ENCODE peak calls at places on chromosomes 6 and 20, in ten cellular contexts. One of them, this sample, is unnamed.

GRCh38 chr6:72672906-72673305 is 51.0 kb downstream of the KCNQ5 start:
- DNase-seq in upper lobe of left lung: no peak
- DNase-seq in GM13976: no peak
- DNase-seq in A549: no peak
- DNase-seq in GM13977: no peak
- DNase-seq in Calu3: no peak
- DNase-seq in mesothelial cell of epicardium: no peak
- DNase-seq in mucosa of descending colon: no peak
- DNase-seq in WTC11: no peak
- DNase-seq in CD8-positive, alpha-beta T cell: no peak
- DNase-seq in this sample: no peak

GRCh38 chr20:48298851-48299484 is 513.7 kb upstream of the SULF2 start:
- DNase-seq in upper lobe of left lung: no peak
- DNase-seq in GM13976: no peak
- DNase-seq in A549: peak; percentile 76
- DNase-seq in GM13977: no peak
- DNase-seq in Calu3: peak; percentile 89
- DNase-seq in mesothelial cell of epicardium: peak; percentile 62
- DNase-seq in mucosa of descending colon: peak; percentile 29
- DNase-seq in WTC11: no peak
- DNase-seq in CD8-positive, alpha-beta T cell: no peak
- DNase-seq in this sample: no peak

GRCh38 chr20:47782920-47783552 is 2.2 kb downstream of the SULF2 start:
- DNase-seq in upper lobe of left lung: no peak
- DNase-seq in GM13976: no peak
- DNase-seq in A549: peak; percentile 14
- DNase-seq in GM13977: peak; percentile 39
- DNase-seq in Calu3: no peak
- DNase-seq in mesothelial cell of epicardium: no peak
- DNase-seq in mucosa of descending colon: no peak
- DNase-seq in WTC11: no peak
- DNase-seq in CD8-positive, alpha-beta T cell: no peak
- DNase-seq in this sample: no peak

GRCh38 chr20:54746796-54747195 is 271.4 kb downstream of the DOK5 start:
- DNase-seq in upper lobe of left lung: no peak
- DNase-seq in GM13976: no peak
- DNase-seq in A549: no peak
- DNase-seq in GM13977: no peak
- DNase-seq in Calu3: no peak
- DNase-seq in mesothelial cell of epicardium: no peak
- DNase-seq in mucosa of descending colon: no peak
- DNase-seq in WTC11: no peak
- DNase-seq in CD8-positive, alpha-beta T cell: no peak
- DNase-seq in this sample: no peak

GRCh38 chr6:135271626-135272025 is 90.5 kb downstream of the MYB start:
- DNase-seq in upper lobe of left lung: no peak
- DNase-seq in GM13976: no peak
- DNase-seq in A549: no peak
- DNase-seq in GM13977: no peak
- DNase-seq in Calu3: no peak
- DNase-seq in mesothelial cell of epicardium: no peak
- DNase-seq in mucosa of descending colon: no peak
- DNase-seq in WTC11: no peak
- DNase-seq in CD8-positive, alpha-beta T cell: no peak
- DNase-seq in this sample: no peak

GRCh38 chr20:46810442-46811327 is 84.0 kb upstream of the EYA2 start:
- DNase-seq in upper lobe of left lung: no peak
- DNase-seq in GM13976: no peak
- DNase-seq in A549: no peak
- DNase-seq in GM13977: no peak
- DNase-seq in Calu3: no peak
- DNase-seq in mesothelial cell of epicardium: no peak
- DNase-seq in mucosa of descending colon: no peak
- DNase-seq in WTC11: no peak
- DNase-seq in CD8-positive, alpha-beta T cell: no peak
- DNase-seq in this sample: no peak

GRCh38 chr20:35575958-35576357 is 34.1 kb downstream of the ERGIC3 start:
- DNase-seq in upper lobe of left lung: no peak
- DNase-seq in GM13976: no peak
- DNase-seq in A549: no peak
- DNase-seq in GM13977: no peak
- DNase-seq in Calu3: peak; percentile 87
- DNase-seq in mesothelial cell of epicardium: no peak
- DNase-seq in mucosa of descending colon: peak; percentile 97
- DNase-seq in WTC11: no peak
- DNase-seq in CD8-positive, alpha-beta T cell: no peak
- DNase-seq in this sample: no peak

GRCh38 chr6:157305676-157306653 is 17.4 kb downstream of the TMEM242 start:
- DNase-seq in upper lobe of left lung: no peak
- DNase-seq in GM13976: no peak
- DNase-seq in A549: no peak
- DNase-seq in GM13977: no peak
- DNase-seq in Calu3: no peak
- DNase-seq in mesothelial cell of epicardium: no peak
- DNase-seq in mucosa of descending colon: no peak
- DNase-seq in WTC11: no peak
- DNase-seq in CD8-positive, alpha-beta T cell: no peak
- DNase-seq in this sample: no peak

DNA sequence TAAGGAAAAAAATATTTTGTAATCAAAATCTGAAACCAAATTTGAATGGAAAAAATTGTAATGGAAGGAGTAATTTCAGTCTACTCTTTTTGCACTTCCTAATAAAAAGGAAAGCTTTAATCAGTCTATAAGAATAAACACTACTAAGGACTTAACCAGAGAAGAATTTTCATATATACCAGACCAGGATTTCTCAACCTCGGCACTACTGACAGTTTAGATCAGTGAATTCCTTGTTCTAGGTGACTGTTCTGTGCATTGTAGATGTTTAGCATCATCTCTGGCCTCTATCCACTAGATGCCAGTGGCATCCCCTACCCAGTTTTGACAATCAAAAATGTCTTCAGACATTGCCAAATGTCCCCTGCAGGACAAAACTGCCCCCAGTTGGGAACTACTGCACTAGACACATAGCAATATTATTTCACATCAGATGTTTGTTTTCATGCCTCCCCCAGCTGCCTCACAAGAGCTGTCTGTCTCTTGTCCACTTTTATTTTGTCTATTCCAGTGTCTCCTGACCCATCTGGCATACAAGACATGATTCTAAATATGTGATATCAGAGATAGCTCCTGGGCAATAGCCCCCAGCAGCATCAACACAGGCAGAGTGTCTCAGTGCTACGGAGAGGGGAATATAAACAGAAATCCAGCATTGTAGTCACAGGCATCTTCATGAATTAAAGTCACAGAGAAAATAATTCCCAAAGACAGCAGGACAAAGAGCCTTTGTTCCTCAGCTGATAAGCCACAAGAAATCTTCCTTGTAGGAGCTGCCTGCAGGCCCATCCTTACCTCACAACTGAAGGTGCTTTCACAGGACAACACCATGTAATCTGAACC is 27.0 kb downstream of the DNAAF9 start:
- DNase-seq in upper lobe of left lung: no peak
- DNase-seq in GM13976: no peak
- DNase-seq in A549: no peak
- DNase-seq in GM13977: no peak
- DNase-seq in Calu3: no peak
- DNase-seq in mesothelial cell of epicardium: no peak
- DNase-seq in mucosa of descending colon: no peak
- DNase-seq in WTC11: no peak
- DNase-seq in CD8-positive, alpha-beta T cell: no peak
- DNase-seq in this sample: no peak
- TF ChIP-seq CTCF in upper lobe of left lung: no peak
- TF ChIP-seq CTCF in GM13976: no peak
- TF ChIP-seq CTCF in A549: no peak
- TF ChIP-seq CTCF in GM13977: no peak
- TF ChIP-seq CTCF in Calu3: no peak
- TF ChIP-seq CTCF in mesothelial cell of epicardium: no peak
- TF ChIP-seq CTCF in mucosa of descending colon: no peak
- TF ChIP-seq CTCF in WTC11: no peak
- TF ChIP-seq CTCF in CD8-positive, alpha-beta T cell: no peak
- TF ChIP-seq CTCF in this sample: no peak

GRCh38 chr20:51003776-51004175 is 19.1 kb downstream of the KCNG1 start:
- DNase-seq in upper lobe of left lung: no peak
- DNase-seq in GM13976: no peak
- DNase-seq in A549: no peak
- DNase-seq in GM13977: no peak
- DNase-seq in Calu3: no peak
- DNase-seq in mesothelial cell of epicardium: no peak
- DNase-seq in mucosa of descending colon: no peak
- DNase-seq in WTC11: no peak
- DNase-seq in CD8-positive, alpha-beta T cell: no peak
- DNase-seq in this sample: no peak

GRCh38 chr20:51002633-51003032 is 20.3 kb downstream of the KCNG1 start:
- DNase-seq in upper lobe of left lung: no peak
- DNase-seq in GM13976: no peak
- DNase-seq in A549: no peak
- DNase-seq in GM13977: no peak
- DNase-seq in Calu3: no peak
- DNase-seq in mesothelial cell of epicardium: no peak
- DNase-seq in mucosa of descending colon: no peak
- DNase-seq in WTC11: no peak
- DNase-seq in CD8-positive, alpha-beta T cell: no peak
- DNase-seq in this sample: no peak

GRCh38 chr20:51004305-51004727 is 18.6 kb downstream of the KCNG1 start:
- DNase-seq in upper lobe of left lung: no peak
- DNase-seq in GM13976: no peak
- DNase-seq in A549: no peak
- DNase-seq in GM13977: no peak
- DNase-seq in Calu3: no peak
- DNase-seq in mesothelial cell of epicardium: no peak
- DNase-seq in mucosa of descending colon: no peak
- DNase-seq in WTC11: no peak
- DNase-seq in CD8-positive, alpha-beta T cell: no peak
- DNase-seq in this sample: no peak

GRCh38 chr20:51004781-51005180 is 18.1 kb downstream of the KCNG1 start:
- DNase-seq in upper lobe of left lung: no peak
- DNase-seq in GM13976: no peak
- DNase-seq in A549: no peak
- DNase-seq in GM13977: no peak
- DNase-seq in Calu3: no peak
- DNase-seq in mesothelial cell of epicardium: no peak
- DNase-seq in mucosa of descending colon: no peak
- DNase-seq in WTC11: no peak
- DNase-seq in CD8-positive, alpha-beta T cell: no peak
- DNase-seq in this sample: no peak

DNA sequence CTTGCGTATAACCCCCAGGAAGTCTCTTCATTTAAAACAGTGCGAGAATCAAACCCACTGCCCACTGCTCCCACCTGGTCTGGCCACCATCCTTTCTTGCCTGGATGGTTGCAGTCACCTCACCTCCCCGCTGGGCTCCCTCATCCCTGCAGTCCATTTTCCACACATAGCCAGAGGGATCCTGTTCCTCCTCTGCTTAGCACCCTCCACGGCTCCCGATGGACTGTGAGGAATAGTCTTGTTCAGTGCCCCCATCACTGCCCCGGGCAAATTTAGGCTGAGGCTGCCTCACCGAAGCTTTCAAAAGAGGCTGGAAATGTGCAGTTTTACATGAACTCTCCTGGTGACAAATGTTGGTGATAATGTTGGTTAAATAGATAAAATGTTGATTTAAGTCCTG is 17.7 kb downstream of the KCNG1 start:
- DNase-seq in upper lobe of left lung: no peak
- DNase-seq in GM13976: no peak
- DNase-seq in A549: no peak
- DNase-seq in GM13977: no peak
- DNase-seq in Calu3: no peak
- DNase-seq in mesothelial cell of epicardium: no peak
- DNase-seq in mucosa of descending colon: no peak
- DNase-seq in WTC11: no peak
- DNase-seq in CD8-positive, alpha-beta T cell: no peak
- DNase-seq in this sample: no peak
- TF ChIP-seq CTCF in upper lobe of left lung: no peak
- TF ChIP-seq CTCF in GM13976: no peak
- TF ChIP-seq CTCF in A549: no peak
- TF ChIP-seq CTCF in GM13977: no peak
- TF ChIP-seq CTCF in Calu3: no peak
- TF ChIP-seq CTCF in mesothelial cell of epicardium: no peak
- TF ChIP-seq CTCF in mucosa of descending colon: no peak
- TF ChIP-seq CTCF in WTC11: no peak
- TF ChIP-seq CTCF in CD8-positive, alpha-beta T cell: no peak
- TF ChIP-seq CTCF in this sample: no peak

DNA sequence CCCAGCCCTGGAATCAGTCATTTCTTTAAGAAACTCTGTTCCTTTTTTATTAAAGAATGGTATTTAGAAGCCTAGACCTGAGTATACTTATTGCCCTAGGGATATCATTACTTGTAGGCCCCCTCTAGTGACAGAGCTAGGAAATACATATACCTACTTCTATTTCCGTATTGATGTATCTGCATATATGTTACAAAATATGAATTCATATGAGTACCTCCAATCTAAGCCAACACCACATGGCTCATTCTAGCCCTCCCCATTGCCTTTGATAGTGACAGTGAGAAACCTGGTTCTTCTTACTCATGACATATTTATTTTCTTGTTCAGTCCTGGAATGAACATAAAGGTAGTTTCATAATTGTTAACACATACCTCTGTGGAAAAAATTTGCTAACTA is 137.2 kb downstream of the FARS2 start:
- DNase-seq in upper lobe of left lung: no peak
- DNase-seq in GM13976: peak; percentile 29
- DNase-seq in A549: peak; percentile 39
- DNase-seq in GM13977: peak; percentile 26
- DNase-seq in Calu3: no peak
- DNase-seq in mesothelial cell of epicardium: no peak
- DNase-seq in mucosa of descending colon: peak; percentile 5
- DNase-seq in WTC11: no peak
- DNase-seq in CD8-positive, alpha-beta T cell: no peak
- DNase-seq in this sample: peak; percentile 30
- TF ChIP-seq CTCF in upper lobe of left lung: peak; percentile 18
- TF ChIP-seq CTCF in GM13976: peak; percentile 23
- TF ChIP-seq CTCF in A549: peak; percentile 29
- TF ChIP-seq CTCF in GM13977: peak; percentile 59
- TF ChIP-seq CTCF in Calu3: no peak
- TF ChIP-seq CTCF in mesothelial cell of epicardium: no peak
- TF ChIP-seq CTCF in mucosa of descending colon: no peak
- TF ChIP-seq CTCF in WTC11: peak; percentile 35
- TF ChIP-seq CTCF in CD8-positive, alpha-beta T cell: peak; percentile 64
- TF ChIP-seq CTCF in this sample: peak; percentile 62

GRCh38 chr6:136660727-136661126 is 110.5 kb upstream of the MAP7 start:
- DNase-seq in upper lobe of left lung: no peak
- DNase-seq in GM13976: no peak
- DNase-seq in A549: no peak
- DNase-seq in GM13977: no peak
- DNase-seq in Calu3: no peak
- DNase-seq in mesothelial cell of epicardium: no peak
- DNase-seq in mucosa of descending colon: no peak
- DNase-seq in WTC11: no peak
- DNase-seq in CD8-positive, alpha-beta T cell: no peak
- DNase-seq in this sample: no peak

GRCh38 chr6:136658711-136659110 is 108.5 kb upstream of the MAP7 start:
- DNase-seq in upper lobe of left lung: no peak
- DNase-seq in GM13976: no peak
- DNase-seq in A549: no peak
- DNase-seq in GM13977: no peak
- DNase-seq in Calu3: no peak
- DNase-seq in mesothelial cell of epicardium: no peak
- DNase-seq in mucosa of descending colon: no peak
- DNase-seq in WTC11: no peak
- DNase-seq in CD8-positive, alpha-beta T cell: no peak
- DNase-seq in this sample: no peak

GRCh38 chr6:136662347-136663237 is 112.4 kb upstream of the MAP7 start:
- DNase-seq in upper lobe of left lung: no peak
- DNase-seq in GM13976: no peak
- DNase-seq in A549: no peak
- DNase-seq in GM13977: no peak
- DNase-seq in Calu3: no peak
- DNase-seq in mesothelial cell of epicardium: no peak
- DNase-seq in mucosa of descending colon: no peak
- DNase-seq in WTC11: no peak
- DNase-seq in CD8-positive, alpha-beta T cell: no peak
- DNase-seq in this sample: no peak

GRCh38 chr6:136657629-136658028 is 107.4 kb upstream of the MAP7 start:
- DNase-seq in upper lobe of left lung: no peak
- DNase-seq in GM13976: no peak
- DNase-seq in A549: no peak
- DNase-seq in GM13977: no peak
- DNase-seq in Calu3: no peak
- DNase-seq in mesothelial cell of epicardium: no peak
- DNase-seq in mucosa of descending colon: peak; percentile 20
- DNase-seq in WTC11: no peak
- DNase-seq in CD8-positive, alpha-beta T cell: no peak
- DNase-seq in this sample: no peak

DNA sequence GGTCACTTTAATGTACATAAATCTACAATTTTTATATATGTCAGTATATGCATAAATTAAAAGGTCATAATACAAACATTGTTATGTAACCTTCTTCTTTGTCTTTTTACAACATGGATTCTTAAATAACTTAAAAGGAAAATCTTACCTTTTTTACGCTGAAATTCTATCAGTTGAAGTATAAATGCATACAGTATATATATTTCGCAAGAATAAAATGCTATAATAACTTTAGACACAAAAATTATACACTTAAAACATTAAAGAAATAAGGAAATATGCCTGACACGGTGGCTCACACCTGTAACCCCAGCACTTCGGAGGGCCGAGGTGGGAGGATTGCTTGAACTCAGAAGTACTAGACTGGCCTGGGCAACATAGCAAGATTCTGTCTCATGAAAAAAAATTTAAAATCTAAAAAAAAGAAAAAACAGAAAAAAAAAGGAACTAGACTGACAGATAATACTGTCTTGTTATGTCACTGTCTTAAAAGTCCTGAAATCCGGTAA is 109.8 kb upstream of the MAP7 start:
- DNase-seq in upper lobe of left lung: no peak
- DNase-seq in GM13976: no peak
- DNase-seq in A549: no peak
- DNase-seq in GM13977: no peak
- DNase-seq in Calu3: no peak
- DNase-seq in mesothelial cell of epicardium: no peak
- DNase-seq in mucosa of descending colon: no peak
- DNase-seq in WTC11: no peak
- DNase-seq in CD8-positive, alpha-beta T cell: no peak
- DNase-seq in this sample: no peak
- TF ChIP-seq CTCF in upper lobe of left lung: no peak
- TF ChIP-seq CTCF in GM13976: no peak
- TF ChIP-seq CTCF in A549: no peak
- TF ChIP-seq CTCF in GM13977: no peak
- TF ChIP-seq CTCF in Calu3: no peak
- TF ChIP-seq CTCF in mesothelial cell of epicardium: no peak
- TF ChIP-seq CTCF in mucosa of descending colon: no peak
- TF ChIP-seq CTCF in WTC11: no peak
- TF ChIP-seq CTCF in CD8-positive, alpha-beta T cell: no peak
- TF ChIP-seq CTCF in this sample: no peak

This sample was measured in GM10248.